ENCODE peak calls at places on chromosomes 1 and 21, in five cellular contexts. One of them, this sample, is unnamed.

GRCh38 chr21:39141502-39141901 is 41.7 kb downstream of the PSMG1 start:
- DNase-seq in K562: no peak
- DNase-seq in GM12878: no peak
- DNase-seq in HepG2: no peak
- DNase-seq in H1: no peak
- DNase-seq in this sample: no peak

GRCh38 chr1:100955322-100955721 is 59.4 kb downstream of the SLC30A7 start:
- DNase-seq in H1: no peak
- DNase-seq in K562: no peak
- DNase-seq in HepG2: no peak
- DNase-seq in GM12878: no peak
- DNase-seq in this sample: no peak

GRCh38 chr1:38028671-38029070 is 16.1 kb downstream of the UTP11 start:
- DNase-seq in K562: no peak
- DNase-seq in HepG2: no peak
- DNase-seq in H1: peak; percentile 60
- DNase-seq in GM12878: no peak
- DNase-seq in this sample: no peak

GRCh38 chr1:36093919-36094318 is 5.2 kb downstream of the ADPRS start:
- DNase-seq in K562: no peak
- DNase-seq in GM12878: no peak
- DNase-seq in H1: no peak
- DNase-seq in HepG2: no peak
- DNase-seq in this sample: no peak

GRCh38 chr1:232678185-232678886 is 48.4 kb upstream of the SIPA1L2 start:
- DNase-seq in HepG2: no peak
- DNase-seq in H1: no peak
- DNase-seq in K562: no peak
- DNase-seq in GM12878: no peak
- DNase-seq in this sample: no peak

GRCh38 chr1:181033128-181033798 is 520 bp upstream of the MR1 start:
- DNase-seq in GM12878: peak; percentile 65
- DNase-seq in K562: no peak
- DNase-seq in H1: no peak
- DNase-seq in HepG2: no peak
- DNase-seq in this sample: no peak

GRCh38 chr1:245118066-245118465 is 36.7 kb upstream of the KIF26B start:
- DNase-seq in H1: no peak
- DNase-seq in K562: no peak
- DNase-seq in HepG2: no peak
- DNase-seq in GM12878: no peak
- DNase-seq in this sample: no peak

GRCh38 chr1:95742591-95743089 is 508.6 kb downstream of the RWDD3 start:
- DNase-seq in HepG2: no peak
- DNase-seq in K562: no peak
- DNase-seq in H1: no peak
- DNase-seq in GM12878: no peak
- DNase-seq in this sample: no peak

GRCh38 chr1:17752356-17752755 is 2.8 kb upstream of the ACTL8 start:
- DNase-seq in K562: no peak
- DNase-seq in HepG2: no peak
- DNase-seq in H1: no peak
- DNase-seq in GM12878: no peak
- DNase-seq in this sample: no peak

GRCh38 chr1:25610822-25611630 is 5.6 kb upstream of the MAN1C1 start:
- DNase-seq in HepG2: no peak
- DNase-seq in K562: no peak
- DNase-seq in H1: no peak
- DNase-seq in GM12878: no peak
- DNase-seq in this sample: no peak

GRCh38 chr1:66276229-66276628 is 257.7 kb upstream of the SGIP1 start:
- DNase-seq in K562: no peak
- DNase-seq in H1: no peak
- DNase-seq in HepG2: no peak
- DNase-seq in GM12878: peak; percentile 57
- DNase-seq in this sample: no peak

GRCh38 chr1:96473791-96474452 is 247.7 kb upstream of the PTBP2 start:
- DNase-seq in GM12878: no peak
- DNase-seq in H1: no peak
- DNase-seq in K562: no peak
- DNase-seq in HepG2: no peak
- DNase-seq in this sample: no peak

GRCh38 chr1:246117066-246117791 is 389.9 kb downstream of the SMYD3 start:
- DNase-seq in HepG2: peak; percentile 8
- DNase-seq in H1: no peak
- DNase-seq in K562: peak; percentile 53
- DNase-seq in GM12878: peak; percentile 16
- DNase-seq in this sample: peak; percentile 36

GRCh38 chr1:56149761-56150160 is 429.6 kb downstream of the PLPP3 start:
- DNase-seq in HepG2: no peak
- DNase-seq in K562: no peak
- DNase-seq in GM12878: no peak
- DNase-seq in H1: no peak
- DNase-seq in this sample: no peak

GRCh38 chr1:39926343-39926769 is 24.6 kb upstream of the MYCL start:
- DNase-seq in GM12878: no peak
- DNase-seq in K562: no peak
- DNase-seq in H1: no peak
- DNase-seq in HepG2: peak; percentile 13
- DNase-seq in this sample: no peak

GRCh38 chr1:240611619-240612490 is at the start of gene GREM2:
- DNase-seq in H1: peak; percentile 67
- DNase-seq in HepG2: no peak
- DNase-seq in K562: no peak
- DNase-seq in GM12878: no peak
- DNase-seq in this sample: peak; percentile 67

GRCh38 chr1:47179023-47179987 is 10.5 kb downstream of the PDZK1IP1 start:
- DNase-seq in H1: peak; percentile 93
- DNase-seq in K562: peak; percentile 86
- DNase-seq in HepG2: peak; percentile 89
- DNase-seq in GM12878: peak; percentile 60
- DNase-seq in this sample: peak; percentile 94

GRCh38 chr1:151990856-151991198 is 2.8 kb downstream of the S100A10 start:
- DNase-seq in HepG2: peak; percentile 73
- DNase-seq in K562: no peak
- DNase-seq in GM12878: no peak
- DNase-seq in H1: no peak
- DNase-seq in this sample: no peak

GRCh38 chr1:201916649-201917249 is 28.1 kb downstream of the SHISA4 start:
- DNase-seq in GM12878: no peak
- DNase-seq in H1: no peak
- DNase-seq in K562: peak; percentile 64
- DNase-seq in HepG2: peak; percentile 36
- DNase-seq in this sample: no peak

GRCh38 chr1:20376880-20377494 is 86.3 kb downstream of the VWA5B1 start:
- DNase-seq in GM12878: no peak
- DNase-seq in K562: peak; percentile 87
- DNase-seq in HepG2: peak; percentile 10
- DNase-seq in H1: peak; percentile 94
- DNase-seq in this sample: peak; percentile 85

GRCh38 chr1:225319951-225320350 is 107.9 kb downstream of the LBR start:
- DNase-seq in K562: no peak
- DNase-seq in GM12878: no peak
- DNase-seq in HepG2: no peak
- DNase-seq in H1: no peak
- DNase-seq in this sample: no peak

GRCh38 chr1:109657970-109658369 is 2.1 kb downstream of the GSTM4 start:
- DNase-seq in GM12878: no peak
- DNase-seq in HepG2: no peak
- DNase-seq in K562: no peak
- DNase-seq in H1: no peak
- DNase-seq in this sample: no peak

GRCh38 chr1:200629876-200630514 is 9.4 kb upstream of the KIF14 start:
- DNase-seq in K562: no peak
- DNase-seq in HepG2: no peak
- DNase-seq in H1: no peak
- DNase-seq in GM12878: no peak
- DNase-seq in this sample: no peak

GRCh38 chr1:66402194-66402593 is 131.8 kb upstream of the SGIP1 start:
- DNase-seq in HepG2: no peak
- DNase-seq in H1: no peak
- DNase-seq in GM12878: peak; percentile 87
- DNase-seq in K562: no peak
- DNase-seq in this sample: no peak

GRCh38 chr1:66294692-66295384 is 239.1 kb upstream of the SGIP1 start:
- DNase-seq in H1: no peak
- DNase-seq in GM12878: no peak
- DNase-seq in HepG2: no peak
- DNase-seq in K562: no peak
- DNase-seq in this sample: no peak

GRCh38 chr21:36059823-36060158 is 535 bp downstream of the SETD4 start:
- DNase-seq in H1: peak; percentile 70
- DNase-seq in K562: peak; percentile 69
- DNase-seq in GM12878: no peak
- DNase-seq in HepG2: no peak
- DNase-seq in this sample: peak; percentile 53

GRCh38 chr1:153180556-153180955 is 22.7 kb upstream of the LELP1 start:
- DNase-seq in HepG2: no peak
- DNase-seq in GM12878: no peak
- DNase-seq in H1: no peak
- DNase-seq in K562: no peak
- DNase-seq in this sample: no peak

GRCh38 chr21:28627691-28628090 is 365.0 kb downstream of the LTN1 start:
- DNase-seq in H1: no peak
- DNase-seq in K562: no peak
- DNase-seq in GM12878: no peak
- DNase-seq in HepG2: no peak
- DNase-seq in this sample: no peak

DNA sequence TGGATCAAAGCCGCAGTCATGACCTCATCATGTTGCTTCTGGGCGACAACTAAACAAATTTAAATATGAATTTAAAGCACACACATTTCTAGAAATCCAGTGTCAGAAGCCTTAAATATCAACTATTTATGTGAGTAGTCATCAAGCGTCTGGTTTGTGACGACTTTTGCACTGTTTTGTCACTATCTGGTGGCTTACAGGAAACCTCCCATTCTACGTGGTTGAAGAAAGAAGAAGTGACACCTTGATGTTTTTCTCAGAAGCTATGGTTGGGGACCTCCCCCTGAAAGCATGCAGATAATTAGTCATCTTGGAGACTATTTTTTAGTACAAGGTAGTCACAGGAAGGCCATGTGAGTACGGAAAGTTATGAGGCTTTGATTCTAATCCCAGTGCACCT is 58.5 kb downstream of the TENT5C start:
- DNase-seq in H1: no peak
- DNase-seq in HepG2: no peak
- DNase-seq in K562: peak; percentile 43
- DNase-seq in GM12878: peak; percentile 92
- DNase-seq in this sample: no peak
- TF ChIP-seq ATF2 in H1: no peak
- TF ChIP-seq ATF2 in HepG2: no peak
- TF ChIP-seq ATF2 in K562: no peak
- TF ChIP-seq ATF2 in GM12878: peak; percentile 92
- TF ChIP-seq ATF2 in this sample: no peak

DNA sequence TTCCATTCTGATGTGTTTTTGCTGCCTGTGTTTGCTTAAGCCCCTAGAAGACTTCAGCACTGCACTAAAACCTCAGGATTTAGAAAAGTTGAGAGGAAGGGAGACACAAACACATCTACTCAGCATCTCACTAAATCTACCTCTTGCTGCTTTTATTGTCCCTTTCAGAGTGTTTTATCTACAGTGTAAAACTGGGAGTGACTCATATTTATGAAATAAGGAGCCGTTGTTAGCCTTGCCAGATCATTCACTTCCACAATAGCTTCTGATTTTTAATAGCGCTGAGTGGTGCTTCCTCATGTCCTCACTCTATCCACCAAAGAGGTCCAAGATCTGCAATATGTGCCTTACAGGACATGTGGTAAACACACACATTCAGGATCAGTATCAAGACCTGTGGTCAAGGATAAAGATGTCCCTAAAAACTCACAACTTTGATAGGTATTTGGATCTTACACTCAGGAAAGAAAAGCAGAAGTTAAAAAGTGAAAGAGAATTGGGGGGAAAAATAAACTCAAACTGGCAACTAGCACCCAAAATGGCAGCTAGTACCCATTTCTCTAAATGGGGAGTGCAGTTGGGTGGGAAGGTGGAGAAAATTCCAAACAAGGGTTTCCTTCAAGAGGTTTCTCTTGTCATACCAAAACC is 16.1 kb downstream of the DUSP10 start:
- DNase-seq in GM12878: no peak
- DNase-seq in K562: no peak
- DNase-seq in HepG2: no peak
- DNase-seq in H1: no peak
- DNase-seq in this sample: no peak
- TF ChIP-seq CTCF in GM12878: no peak
- TF ChIP-seq CTCF in K562: no peak
- TF ChIP-seq CTCF in HepG2: no peak
- TF ChIP-seq CTCF in H1: no peak
- TF ChIP-seq CTCF in this sample: no peak

DNA sequence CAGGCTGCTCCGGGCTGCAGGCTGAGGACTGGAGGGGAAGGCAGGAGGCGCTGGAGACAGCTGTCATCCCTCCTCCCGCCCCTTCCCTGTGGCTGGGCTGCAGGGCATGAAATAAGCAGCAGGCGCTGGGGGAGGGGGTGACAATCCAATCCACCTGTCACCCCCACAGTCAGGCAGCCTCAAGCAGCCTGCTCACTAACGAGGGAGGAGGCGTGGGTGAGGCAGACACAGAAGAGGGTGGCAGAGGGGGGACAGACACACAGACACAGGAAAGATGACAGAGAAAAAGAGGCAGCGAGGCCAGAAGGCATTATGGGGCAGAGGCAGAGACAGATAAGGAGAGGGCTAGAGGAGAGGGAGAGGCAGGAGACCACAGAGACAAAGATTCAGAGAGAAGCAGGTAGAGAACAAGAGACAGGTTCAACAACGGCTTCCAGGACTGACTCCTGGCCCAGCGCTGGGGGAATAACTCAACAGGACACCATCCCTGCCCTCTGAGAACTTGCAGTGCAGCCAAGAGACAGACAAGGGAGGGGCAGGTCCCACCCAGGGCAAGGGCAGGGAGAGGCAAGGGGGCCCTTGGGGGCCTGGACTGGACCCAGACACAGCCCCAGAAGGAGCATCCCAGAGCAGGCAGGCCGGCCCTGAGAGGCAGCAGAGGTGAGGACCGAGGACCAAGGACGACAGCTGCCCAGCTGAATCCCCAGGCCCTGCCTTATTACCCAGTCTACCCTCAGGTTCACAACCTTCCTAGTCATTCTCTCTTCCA is 11.2 kb downstream of the MEF2D start:
- DNase-seq in HepG2: no peak
- DNase-seq in GM12878: no peak
- DNase-seq in H1: no peak
- DNase-seq in K562: peak; percentile 53
- DNase-seq in this sample: peak; percentile 60
- TF ChIP-seq ATF2 in HepG2: no peak
- TF ChIP-seq ATF2 in GM12878: no peak
- TF ChIP-seq ATF2 in H1: no peak
- TF ChIP-seq ATF2 in K562: no peak
- TF ChIP-seq ATF2 in this sample: no peak

DNA sequence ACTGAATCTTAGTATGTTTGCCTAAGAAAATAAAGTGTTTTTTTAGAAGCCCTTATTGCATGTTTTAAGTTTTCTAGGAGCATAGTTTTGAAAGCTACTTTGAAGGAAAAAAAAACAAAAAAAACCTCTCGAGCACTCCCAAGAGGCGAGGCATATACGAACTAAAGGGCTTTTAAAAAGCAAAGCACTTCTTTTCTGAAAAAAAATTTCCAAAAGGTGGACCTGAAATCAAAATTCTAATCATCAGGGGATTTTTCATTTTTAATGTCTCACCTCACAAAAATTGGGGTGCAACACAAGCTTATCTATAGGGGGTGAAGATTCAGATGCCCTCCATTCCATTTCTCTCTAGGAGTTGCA is 594 bp downstream of the GLMN start:
- DNase-seq in HepG2: no peak
- DNase-seq in K562: no peak
- DNase-seq in GM12878: no peak
- DNase-seq in H1: no peak
- DNase-seq in this sample: no peak
- TF ChIP-seq CTCF in HepG2: no peak
- TF ChIP-seq CTCF in K562: no peak
- TF ChIP-seq CTCF in GM12878: no peak
- TF ChIP-seq CTCF in H1: no peak
- TF ChIP-seq CTCF in this sample: no peak

This sample was measured in WTC11.